ENCODE peak calls at places on chromosome 18, in five cellular contexts. L is left lung, W is GM06990, J is glutamatergic neuron, A is psoas muscle. R is an unnamed sample.

GRCh38 chr18:32906506-32907214 is 133.8 kb upstream of the KLHL14 start:
- DNase-seq in A (no peak), W (no peak), L (no peak), J (no peak), R (no peak)

GRCh38 chr18:13382990-13383821 is 164.6 kb downstream of the LDLRAD4 start:
- DNase-seq in L (no peak), A (no peak), W (no peak), J (no peak), R (no peak)

GRCh38 chr18:74963820-74964446 is 245.0 kb downstream of the PTGR3 start:
- DNase-seq in J (peak; percentile 26), W (no peak), A (no peak), L (peak; percentile 63), R (no peak)

GRCh38 chr18:50726960-50727589 is 92.7 kb downstream of the MRO start:
- DNase-seq in J (no peak), W (peak; percentile 52), L (no peak), A (no peak), R (no peak)

GRCh38 chr18:4224031-4224704 is 230.9 kb downstream of the DLGAP1 start:
- DNase-seq in J (no peak), W (no peak), L (no peak), A (no peak), R (no peak)

GRCh38 chr18:23650963-23651927 is 11.5 kb downstream of the ANKRD29 start:
- DNase-seq in W (no peak), A (no peak), L (no peak), J (no peak), R (no peak)

GRCh38 chr18:56107821-56108485 is 520.0 kb upstream of the TCF4 start:
- DNase-seq in A (no peak), J (no peak), W (no peak), L (no peak), R (no peak)

GRCh38 chr18:22846088-22846683 is 86.9 kb upstream of the RBBP8 start:
- DNase-seq in A (no peak), L (no peak), W (no peak), J (no peak), R (no peak)

GRCh38 chr18:23547806-23548205 is 38.5 kb downstream of the NPC1 start:
- DNase-seq in L (no peak), W (no peak), A (no peak), J (no peak), R (no peak)

GRCh38 chr18:195651-196050 is 37.3 kb downstream of the USP14 start:
- DNase-seq in W (no peak), L (no peak), A (no peak), J (no peak), R (no peak)

GRCh38 chr18:199214-199613 is 40.9 kb downstream of the USP14 start:
- DNase-seq in A (no peak), J (no peak), L (no peak), W (no peak), R (no peak)

GRCh38 chr18:199768-200167 is 41.4 kb downstream of the USP14 start:
- DNase-seq in A (no peak), L (no peak), W (no peak), J (no peak), R (no peak)
- TF ChIP-seq CTCF in A (no peak), L (no peak), W (no peak), J (no peak), R (no peak)

GRCh38 chr18:57576316-57576715 is 10.2 kb downstream of the FECH start:
- DNase-seq in J (no peak), L (no peak), A (no peak), W (no peak), R (no peak)

GRCh38 chr18:57575542-57575941 is 11.0 kb downstream of the FECH start:
- DNase-seq in W (no peak), A (no peak), L (no peak), J (no peak), R (no peak)

GRCh38 chr18:57569133-57569532 is 17.4 kb downstream of the FECH start:
- DNase-seq in W (no peak), L (no peak), A (no peak), J (no peak), R (no peak)

GRCh38 chr18:57579928-57580327 is 6.6 kb downstream of the FECH start:
- DNase-seq in A (no peak), J (no peak), L (no peak), W (no peak), R (no peak)

GRCh38 chr18:57574866-57575265 is 11.6 kb downstream of the FECH start:
- DNase-seq in W (no peak), J (no peak), A (no peak), L (no peak), R (no peak)
- TF ChIP-seq CTCF in W (no peak), J (no peak), A (no peak), L (no peak), R (no peak)

GRCh38 chr18:34223893-34224422 is 755 bp downstream of the NOL4 start:
- DNase-seq in J (no peak), L (no peak), W (peak; percentile 37), A (no peak), R (no peak)
- TF ChIP-seq CTCF in J (no peak), L (no peak), W (no peak), A (no peak), R (no peak)

DNA sequence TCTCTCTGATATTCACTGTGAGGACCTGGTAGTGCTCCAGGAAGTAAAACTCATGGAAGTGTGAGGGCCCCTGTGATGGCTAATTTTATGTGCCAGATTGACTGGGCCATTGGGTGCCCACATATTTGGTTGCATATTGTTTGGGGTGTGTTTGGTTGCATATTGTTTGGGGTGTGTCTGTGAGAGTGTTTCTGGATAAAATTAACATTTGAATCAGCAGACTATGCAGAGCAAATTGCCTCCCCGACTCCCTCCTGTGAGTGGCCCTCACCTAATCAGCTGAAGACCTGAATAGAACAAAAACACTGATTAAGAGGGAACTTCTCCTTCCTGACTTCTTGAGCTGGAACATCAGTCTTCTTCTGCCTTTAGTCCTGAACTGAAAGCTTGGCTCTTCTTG is 173.3 kb upstream of the LINC00305 start:
- DNase-seq in L (no peak), J (no peak), A (no peak), W (no peak), R (no peak)
- TF ChIP-seq CTCF in L (no peak), J (no peak), A (no peak), W (no peak), R (no peak)

GRCh38 chr18:31563778-31564177 is 27.9 kb upstream of the TTR start:
- DNase-seq in W (no peak), A (no peak), L (no peak), J (no peak), R (no peak)
- TF ChIP-seq CTCF in W (peak; percentile 31), A (no peak), L (peak; percentile 12), J (no peak), R (no peak)